ENCODE peak calls at places on chromosome 14, in seven cellular contexts. Z is GM20000; W is posterior cingulate gyrus; N is hypothalamus; D is lower leg skin; R is stimulated activated CD4-positive, alpha-beta T cell treated with anti-CD3 and anti-CD28 coated beads, Interleukin-12 subunit alpha, Interleukin-12 subunit beta, amount 100 ng/mL, for 4 hours; J is T-cell. B is an unnamed sample.

GRCh38 chr14:103123128-103123633 is at the start of gene TNFAIP2:
- DNase-seq in Z (peak; percentile 80), W (no peak), N (no peak), D (no peak), R (no peak), J (no peak), B (peak; percentile 39)

GRCh38 chr14:92847220-92848148 is 53.4 kb downstream of the GOLGA5 start:
- DNase-seq in Z (no peak), W (no peak), N (no peak), D (no peak), R (no peak), J (no peak), B (no peak)

GRCh38 chr14:36915089-36915488 is 253.4 kb downstream of the PAX9 start:
- DNase-seq in Z (no peak), W (no peak), N (no peak), D (no peak), R (no peak), J (no peak), B (no peak)

GRCh38 chr14:61678966-61679365 is 16.3 kb upstream of the HIF1A start:
- DNase-seq in Z (no peak), W (no peak), N (no peak), D (no peak), R (no peak), J (no peak), B (no peak)

GRCh38 chr14:80216818-80217217 is 5.5 kb upstream of the DIO2 start:
- DNase-seq in Z (no peak), W (no peak), N (no peak), D (no peak), R (no peak), J (no peak), B (no peak)

GRCh38 chr14:89388853-89389252 is 28.2 kb downstream of the FOXN3 start:
- DNase-seq in Z (no peak), W (no peak), N (no peak), D (no peak), R (no peak), J (no peak), B (no peak)

GRCh38 chr14:99137913-99138571 is 134.0 kb downstream of the BCL11B start:
- DNase-seq in Z (no peak), W (no peak), N (no peak), D (no peak), R (no peak), J (no peak), B (peak; percentile 9)

GRCh38 chr14:94499673-94500072 is 9.6 kb downstream of the SERPINA12 start:
- DNase-seq in Z (no peak), W (no peak), N (no peak), D (no peak), R (no peak), J (no peak), B (no peak)

GRCh38 chr14:52078093-52078492 is 9.2 kb upstream of the NID2 start:
- DNase-seq in Z (no peak), W (no peak), N (no peak), D (no peak), R (no peak), J (no peak), B (no peak)

GRCh38 chr14:95915326-95915725 is 38.7 kb downstream of the TUNAR start:
- DNase-seq in Z (no peak), W (no peak), N (no peak), D (no peak), R (no peak), J (no peak), B (no peak)

GRCh38 chr14:95770777-95771176 is 56.9 kb upstream of the TCL1A start:
- DNase-seq in Z (no peak), W (no peak), N (no peak), D (no peak), R (no peak), J (no peak), B (peak; percentile 11)

GRCh38 chr14:96671218-96671617 is 126.0 kb upstream of the VRK1 start:
- DNase-seq in Z (no peak), W (no peak), N (no peak), D (no peak), R (no peak), J (no peak), B (no peak)

GRCh38 chr14:68364823-68365222 is 428.0 kb downstream of the ZFP36L1 start:
- DNase-seq in Z (no peak), W (no peak), N (no peak), D (no peak), R (no peak), J (no peak), B (no peak)

GRCh38 chr14:101708853-101709532 is 52.5 kb upstream of the PPP2R5C start:
- DNase-seq in Z (no peak), W (no peak), N (no peak), D (peak; percentile 13), R (no peak), J (no peak), B (no peak)

GRCh38 chr14:52080817-52081755 is 12.2 kb upstream of the NID2 start:
- DNase-seq in Z (no peak), W (no peak), N (no peak), D (no peak), R (no peak), J (no peak), B (no peak)

GRCh38 chr14:53509845-53510244 is 356.7 kb upstream of the DDHD1 start:
- DNase-seq in Z (no peak), W (no peak), N (no peak), D (peak; percentile 77), R (no peak), J (no peak), B (no peak)

GRCh38 chr14:101109981-101110728 is 206.6 kb upstream of the RTL1 start:
- DNase-seq in Z (no peak), W (no peak), N (no peak), D (peak; percentile 6), R (no peak), J (no peak), B (no peak)

GRCh38 chr14:93994919-93995682 is 2.0 kb upstream of the CCDC197 start:
- DNase-seq in Z (no peak), W (peak; percentile 19), N (no peak), D (no peak), R (peak; percentile 54), J (no peak), B (no peak)

GRCh38 chr14:87640553-87640952 is 352.4 kb downstream of the GALC start:
- DNase-seq in Z (no peak), W (no peak), N (no peak), D (no peak), R (no peak), J (no peak), B (no peak)

GRCh38 chr14:76872796-76873432 is 46.7 kb downstream of the LRRC74A start:
- DNase-seq in Z (peak; percentile 83), W (peak; percentile 70), N (peak; percentile 48), D (peak; percentile 50), R (peak; percentile 57), J (peak; percentile 49), B (peak; percentile 59)

GRCh38 chr14:55532645-55533309 is 47.2 kb upstream of the KTN1 start:
- DNase-seq in Z (no peak), W (no peak), N (no peak), D (no peak), R (no peak), J (no peak), B (no peak)

GRCh38 chr14:50335389-50335788 is 23.3 kb downstream of the DMAC2L start:
- DNase-seq in Z (no peak), W (peak; percentile 64), N (peak; percentile 90), D (peak; percentile 71), R (no peak), J (no peak), B (no peak)

GRCh38 chr14:63229330-63230059 is 25.3 kb downstream of the RHOJ start:
- DNase-seq in Z (no peak), W (no peak), N (no peak), D (no peak), R (no peak), J (no peak), B (no peak)

GRCh38 chr14:93676416-93676958 is 111.8 kb downstream of the PRIMA1 start:
- DNase-seq in Z (no peak), W (no peak), N (no peak), D (no peak), R (no peak), J (no peak), B (no peak)

GRCh38 chr14:24911324-24912095 is 138.4 kb downstream of the STXBP6 start:
- DNase-seq in Z (no peak), W (no peak), N (peak; percentile 14), D (peak; percentile 65), R (no peak), J (no peak), B (peak; percentile 18)

GRCh38 chr14:69259531-69260245 is at the start of gene GALNT16:
- DNase-seq in Z (peak; percentile 72), W (no peak), N (peak; percentile 35), D (no peak), R (no peak), J (no peak), B (no peak)

GRCh38 chr14:104633276-104633861 is 28.8 kb upstream of the TMEM179 start:
- DNase-seq in Z (no peak), W (peak; percentile 74), N (peak; percentile 75), D (no peak), R (no peak), J (no peak), B (no peak)

GRCh38 chr14:61262082-61262481 is 19.1 kb downstream of the TMEM30B start:
- DNase-seq in Z (no peak), W (no peak), N (no peak), D (no peak), R (no peak), J (no peak), B (no peak)

GRCh38 chr14:51304428-51304827 is 64.4 kb downstream of the TMX1 start:
- DNase-seq in Z (no peak), W (no peak), N (no peak), D (no peak), R (no peak), J (no peak), B (no peak)

GRCh38 chr14:51295666-51296263 is 55.7 kb downstream of the TMX1 start:
- DNase-seq in Z (no peak), W (no peak), N (no peak), D (no peak), R (no peak), J (no peak), B (no peak)

GRCh38 chr14:93733646-93734045 is 54.6 kb downstream of the PRIMA1 start:
- DNase-seq in Z (no peak), W (peak; percentile 69), N (peak; percentile 48), D (no peak), R (no peak), J (no peak), B (no peak)

GRCh38 chr14:25953532-25954144 is 644.2 kb downstream of the NOVA1 start:
- DNase-seq in Z (no peak), W (peak; percentile 16), N (no peak), D (peak; percentile 20), R (no peak), J (no peak), B (no peak)

GRCh38 chr14:92652413-92653151 is 95.8 kb downstream of the LGMN start:
- DNase-seq in Z (no peak), W (no peak), N (no peak), D (no peak), R (no peak), J (no peak), B (peak; percentile 30)

GRCh38 chr14:64645220-64645891 is 58.9 kb upstream of the PLEKHG3 start:
- DNase-seq in Z (no peak), W (no peak), N (no peak), D (no peak), R (no peak), J (no peak), B (no peak)

GRCh38 chr14:71371711-71372396 is 464.6 kb downstream of the PCNX1 start:
- DNase-seq in Z (peak; percentile 47), W (no peak), N (no peak), D (no peak), R (no peak), J (no peak), B (peak; percentile 59)

GRCh38 chr14:70907172-70907995 is at the start of gene PCNX1:
- DNase-seq in Z (peak; percentile 97), W (peak; percentile 92), N (peak; percentile 87), D (peak; percentile 81), R (peak; percentile 87), J (peak; percentile 86), B (peak; percentile 95)

GRCh38 chr14:45990252-45990651 is 661.3 kb downstream of the RPL10L start:
- DNase-seq in Z (no peak), W (no peak), N (no peak), D (no peak), R (no peak), J (no peak), B (no peak)

GRCh38 chr14:105531088-105531957 is 4.9 kb downstream of the TMEM121 start:
- DNase-seq in Z (no peak), W (no peak), N (no peak), D (no peak), R (no peak), J (no peak), B (no peak)